ENCODE peak calls at places on chromosomes 6 and 20, in five cellular contexts. X, D, G, O and Y are unnamed samples. For H3K9me3, the result is how much of the 10 kb centered on the place peaks cover.

GRCh38 chr6:74409447-74409846 is 713.4 kb downstream of the CD109 start:
- DNase-seq in X (peak), D (no peak), G (no peak), O (peak), Y (peak)

GRCh38 chr6:52577778-52578473 is 1.1 kb upstream of the TRAM2 start:
- DNase-seq in X (no peak), D (no peak), G (no peak), O (no peak), Y (no peak)

GRCh38 chr6:133368664-133369063 is 127.5 kb downstream of the EYA4 start:
- DNase-seq in X (peak), D (no peak), G (no peak), O (no peak), Y (no peak)

GRCh38 chr20:18165553-18165952 is 27.9 kb downstream of the KAT14 start:
- DNase-seq in X (peak), D (no peak), G (no peak), O (no peak), Y (no peak)

GRCh38 chr6:10412165-10412947 is 2.5 kb downstream of the TFAP2A start:
- DNase-seq in X (peak), D (peak), G (no peak), O (peak), Y (no peak)

GRCh38 chr20:60467771-60468170 is 509.5 kb downstream of the CDH26 start:
- DNase-seq in X (no peak), D (peak), G (no peak), O (no peak), Y (no peak)

GRCh38 chr6:24329022-24329421 is 28.8 kb downstream of the DCDC2 start:
- DNase-seq in X (no peak), D (no peak), G (no peak), O (no peak), Y (no peak)

GRCh38 chr20:34753706-34754461 is 49.7 kb downstream of the TP53INP2 start:
- DNase-seq in X (peak), D (no peak), G (no peak), O (peak), Y (no peak)

GRCh38 chr20:13034936-13035335 is 26.2 kb downstream of the SPTLC3 start:
- DNase-seq in X (no peak), D (no peak), G (no peak), O (no peak), Y (no peak)

GRCh38 chr20:58512808-58513552 is 2.2 kb downstream of the APCDD1L start:
- DNase-seq in X (no peak), D (peak), G (no peak), O (no peak), Y (no peak)

GRCh38 chr20:37406010-37406998 is 60.4 kb downstream of the SRC start:
- DNase-seq in X (peak), D (no peak), G (no peak), O (peak), Y (no peak)

GRCh38 chr20:62636446-62636845 is 5.9 kb upstream of the SLCO4A1 start:
- DNase-seq in X (no peak), D (no peak), G (no peak), O (no peak), Y (no peak)

GRCh38 chr20:62634330-62634967 is 7.9 kb upstream of the SLCO4A1 start:
- DNase-seq in X (no peak), D (no peak), G (no peak), O (no peak), Y (no peak)

GRCh38 chr20:62635232-62635631 is 7.1 kb upstream of the SLCO4A1 start:
- DNase-seq in X (no peak), D (no peak), G (no peak), O (no peak), Y (no peak)

GRCh38 chr20:62637110-62637509 is 5.2 kb upstream of the SLCO4A1 start:
- DNase-seq in X (no peak), D (no peak), G (no peak), O (no peak), Y (no peak)

GRCh38 chr20:62635852-62636251 is 6.5 kb upstream of the SLCO4A1 start:
- DNase-seq in X (no peak), D (no peak), G (no peak), O (no peak), Y (no peak)
- H3K9ac ChIP-seq in X (no peak), D (no peak), G (no peak), O (no peak), Y (peak)

GRCh38 chr20:61512475-61512874 is 260.4 kb downstream of the CDH4 start:
- DNase-seq in X (no peak), D (no peak), G (no peak), O (no peak), Y (no peak)
- H3K18ac ChIP-seq in X (no peak), D (no peak), G (no peak), O (no peak), Y (no peak)

GRCh38 chr20:42270539-42270938 is 652.4 kb upstream of the CHD6 start:
- DNase-seq in X (no peak), D (no peak), G (no peak), O (no peak), Y (no peak)

GRCh38 chr20:42272516-42272915 is 654.3 kb upstream of the CHD6 start:
- DNase-seq in X (no peak), D (no peak), G (no peak), O (no peak), Y (no peak)

DNA sequence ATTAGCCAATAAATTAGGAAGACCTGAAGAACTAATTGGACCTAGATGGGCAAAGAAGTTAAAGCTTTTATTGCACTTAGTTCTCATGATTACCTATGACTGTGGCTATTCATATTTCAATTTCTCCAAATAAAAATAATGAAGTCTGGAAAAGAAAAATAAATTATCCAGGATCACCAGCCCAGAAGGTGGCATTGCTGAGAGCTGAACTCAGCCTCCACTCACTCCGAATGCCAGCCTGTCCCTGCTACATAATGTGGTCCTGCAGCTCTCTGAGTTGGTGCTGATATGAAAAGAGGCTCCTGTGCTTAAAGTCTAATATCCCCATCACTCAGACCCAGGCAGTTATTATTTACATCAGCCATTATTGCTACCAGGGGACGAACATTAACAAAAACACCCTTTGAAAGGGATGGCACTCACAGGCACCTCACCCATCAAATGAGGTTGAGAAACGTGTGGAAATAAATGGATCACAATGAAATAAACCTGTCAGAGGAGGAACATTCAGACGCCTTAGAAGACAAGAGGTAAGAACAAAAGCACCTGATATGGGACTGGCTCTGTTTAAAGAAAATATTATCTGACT is 649.7 kb upstream of the CHD6 start:
- DNase-seq in X (no peak), D (no peak), G (no peak), O (no peak), Y (no peak)
- H3K9me3 ChIP-seq in X (under half), D (under half), G (under half), O (under half), Y (under half)

GRCh38 chr6:109062756-109063352 is 31.8 kb downstream of the SESN1 start:
- DNase-seq in X (no peak), D (no peak), G (no peak), O (no peak), Y (no peak)
- H3K9ac ChIP-seq in X (no peak), D (no peak), G (no peak), O (no peak), Y (no peak)

DNA sequence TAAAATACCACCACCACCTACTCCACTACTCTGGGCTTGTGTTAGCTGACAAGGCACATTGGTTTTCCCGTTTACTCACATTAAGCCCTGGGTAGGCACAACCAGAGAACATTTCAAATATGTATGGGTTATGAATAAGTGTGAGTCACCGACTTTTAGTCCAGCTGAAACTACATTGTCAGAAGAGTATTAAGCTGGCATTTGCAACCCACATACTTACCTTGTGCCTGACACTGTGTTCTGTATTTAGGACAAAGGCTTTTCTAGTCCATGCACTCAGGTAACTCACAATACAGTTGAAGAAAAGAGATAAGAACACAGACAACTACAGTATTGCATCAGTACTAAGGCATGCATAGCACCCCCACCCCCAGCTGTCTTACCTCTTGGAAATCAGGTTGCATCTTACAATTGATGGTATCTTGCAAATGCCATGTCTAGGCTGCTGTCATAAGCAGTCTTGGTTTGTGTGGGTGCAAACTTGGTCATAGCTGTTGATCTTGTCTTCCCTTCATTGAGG is 40.3 kb upstream of the AHI1 start:
- DNase-seq in X (peak), D (no peak), G (no peak), O (peak), Y (no peak)
- H3K18ac ChIP-seq in X (peak), D (no peak), G (no peak), O (no peak), Y (no peak)

DNA sequence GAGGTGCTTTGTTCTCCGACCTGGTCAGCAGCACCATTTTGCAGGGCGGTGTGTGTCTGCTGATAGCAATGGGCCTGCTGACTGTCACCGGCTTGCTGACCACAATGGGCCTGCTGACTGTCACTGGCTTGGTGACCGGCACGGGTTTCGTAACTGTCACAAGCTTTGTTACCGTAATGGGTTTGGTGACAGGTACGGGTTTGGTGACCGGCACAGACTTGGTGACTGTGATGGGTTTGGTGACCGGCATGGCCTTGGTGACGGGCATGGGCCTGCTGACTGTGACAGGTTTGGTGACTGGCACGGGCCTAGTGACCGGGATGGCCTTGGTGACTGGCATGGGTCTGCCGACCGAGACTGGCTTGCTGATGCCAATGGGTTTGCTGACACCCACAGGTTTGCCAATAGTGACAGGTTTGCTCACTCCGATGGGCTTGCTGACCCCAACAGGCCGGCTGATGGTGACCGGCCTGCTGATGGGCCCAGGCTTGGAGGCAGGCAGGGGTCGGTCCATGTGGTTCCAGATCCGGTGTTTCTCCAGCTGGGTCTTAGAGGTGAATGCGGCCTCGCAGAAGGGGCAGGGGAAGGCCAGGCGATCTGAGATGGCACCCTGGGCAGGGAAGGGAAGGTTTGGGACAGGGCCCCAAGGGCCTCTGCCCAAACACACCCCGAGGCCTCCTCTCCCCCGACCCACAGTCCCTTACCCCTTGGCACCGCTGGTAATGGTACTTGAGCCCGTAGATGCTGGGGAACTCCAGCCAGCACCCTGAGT is 3.4 kb downstream of the ZNF512B start:
- DNase-seq in X (no peak), D (no peak), G (no peak), O (no peak), Y (no peak)
- H3K9me3 ChIP-seq in X (under half), D (under half), G (half or more), O (under half), Y (under half)

DNA sequence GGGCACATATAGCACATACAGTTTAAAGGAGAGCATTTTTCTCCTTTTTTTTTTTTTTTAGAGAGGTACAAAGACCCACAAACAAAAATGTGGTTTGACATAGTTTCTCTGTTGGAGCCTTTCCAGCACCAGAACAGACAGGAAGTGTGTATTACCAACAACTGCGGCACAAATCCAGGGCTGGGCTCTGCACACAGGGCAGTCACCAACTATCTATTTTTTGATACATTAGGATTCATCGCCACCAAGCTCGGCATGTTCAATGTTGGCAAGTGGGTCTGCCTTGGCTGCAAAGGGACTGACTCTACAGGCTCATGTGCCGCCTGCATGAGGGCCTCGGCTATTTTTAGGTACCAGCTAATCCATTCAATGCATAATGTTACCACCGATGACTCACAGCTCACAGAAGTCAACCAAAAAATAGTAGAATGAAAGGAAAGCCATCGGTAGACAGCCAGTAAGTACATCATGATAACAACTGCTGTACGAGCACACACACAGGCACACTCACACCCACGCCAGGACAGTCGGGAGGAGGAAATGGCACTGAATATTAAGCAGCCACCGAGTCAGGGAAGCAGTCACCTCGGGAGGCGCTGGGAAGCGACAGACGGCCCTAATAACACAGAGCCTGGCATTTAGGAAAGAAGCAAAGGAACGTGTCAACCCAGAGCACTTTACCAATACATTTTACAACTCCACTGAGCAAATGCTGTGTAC is 81.6 kb downstream of the GMPR start:
- DNase-seq in X (peak), D (no peak), G (no peak), O (peak), Y (no peak)
- H3K9ac ChIP-seq in X (no peak), D (no peak), G (no peak), O (peak), Y (no peak)

GRCh38 chr20:50403565-50404418 is 106.4 kb upstream of the PTPN1 start:
- DNase-seq in X (no peak), D (no peak), G (no peak), O (peak), Y (no peak)
- H3K18ac ChIP-seq in X (no peak), D (no peak), G (no peak), O (no peak), Y (peak)